ENCODE peak calls at places on chromosomes 5 and 9, in four cellular contexts. S is astrocyte of the hippocampus; O is stimulated activated naive CD8-positive, alpha-beta T cell treated with anti-CD3 and anti-CD28 coated beads, Interleukin-15, Interleukin-2, amounts not matched to agents 100 U/mL and 50 U/mL, for 24 hours; P is frontal cortex. Q is an unnamed sample.
A peak's percentile ranks its signal among the peaks of the same experiment; 100 is the strongest.

GRCh38 chr5:133293953-133294352 is 242.1 kb downstream of the HSPA4 start:
- DNase-seq in O (no peak), P (no peak), S (no peak), Q (no peak)

GRCh38 chr5:56876325-56876724 is 33.1 kb upstream of the SETD9 start:
- DNase-seq in S (no peak), O (no peak), P (no peak), Q (no peak)

GRCh38 chr5:116361979-116362577 is 212.5 kb downstream of the SEMA6A start:
- DNase-seq in O (no peak), S (no peak), P (no peak), Q (no peak)

GRCh38 chr5:33631786-33632185 is 191.0 kb downstream of the TARS1 start:
- DNase-seq in S (peak; percentile 57), O (no peak), P (no peak), Q (no peak)

GRCh38 chr5:138018844-138019243 is 14.0 kb downstream of the FAM13B start:
- DNase-seq in O (no peak), S (no peak), P (no peak), Q (no peak)

GRCh38 chr5:31232273-31232888 is 38.9 kb downstream of the CDH6 start:
- DNase-seq in S (peak; percentile 74), O (no peak), P (no peak), Q (peak; percentile 78)

GRCh38 chr9:99109522-99109921 is 4.6 kb downstream of the TGFBR1 start:
- DNase-seq in O (no peak), S (no peak), P (no peak), Q (no peak)

GRCh38 chr9:130630506-130631330 is 33.7 kb upstream of the PRDM12 start:
- DNase-seq in O (no peak), S (no peak), P (no peak), Q (no peak)